ENCODE peak calls at places on chromosomes 5 and 9, in four cellular contexts. One of them, this sample, is unnamed.

GRCh38 chr5:54701179-54701578 is 183.6 kb downstream of the SNX18 start:
- DNase-seq in WTC11: no peak
- DNase-seq in HEK293T: no peak
- DNase-seq in HepG2: no peak
- DNase-seq in this sample: no peak

GRCh38 chr5:67253911-67254310 is 57.3 kb upstream of the CD180 start:
- DNase-seq in WTC11: no peak
- DNase-seq in HEK293T: no peak
- DNase-seq in HepG2: no peak
- DNase-seq in this sample: no peak

GRCh38 chr5:160297776-160298175 is 14.6 kb downstream of the CCNJL start:
- DNase-seq in WTC11: no peak
- DNase-seq in HEK293T: no peak
- DNase-seq in HepG2: no peak
- DNase-seq in this sample: no peak

GRCh38 chr5:148922606-148923005 is 96.2 kb downstream of the ADRB2 start:
- DNase-seq in WTC11: no peak
- DNase-seq in HEK293T: no peak
- DNase-seq in HepG2: no peak
- DNase-seq in this sample: no peak

GRCh38 chr9:99430301-99430700 is 208.2 kb downstream of the SEC61B start:
- DNase-seq in WTC11: no peak
- DNase-seq in HEK293T: no peak
- DNase-seq in HepG2: no peak
- DNase-seq in this sample: no peak

GRCh38 chr9:129284607-129285291 is 106.7 kb upstream of the IER5L start:
- DNase-seq in WTC11: no peak
- DNase-seq in HEK293T: no peak
- DNase-seq in HepG2: no peak
- DNase-seq in this sample: peak

GRCh38 chr9:91833878-91834255 is 116.2 kb downstream of the ROR2 start:
- DNase-seq in WTC11: no peak
- DNase-seq in HEK293T: no peak
- DNase-seq in HepG2: no peak
- DNase-seq in this sample: no peak

GRCh38 chr5:112338681-112339337 is 80.3 kb downstream of the EPB41L4A start:
- DNase-seq in WTC11: no peak
- DNase-seq in HEK293T: no peak
- DNase-seq in HepG2: peak
- DNase-seq in this sample: no peak

GRCh38 chr5:57575839-57576238 is 93.2 kb upstream of the ACTBL2 start:
- DNase-seq in WTC11: no peak
- DNase-seq in HEK293T: no peak
- DNase-seq in HepG2: no peak
- DNase-seq in this sample: peak

GRCh38 chr5:162485666-162486292 is 418.2 kb downstream of the GABRG2 start:
- DNase-seq in WTC11: no peak
- DNase-seq in HEK293T: peak
- DNase-seq in HepG2: no peak
- DNase-seq in this sample: no peak

GRCh38 chr5:39520232-39520572 is 95.4 kb upstream of the DAB2 start:
- DNase-seq in WTC11: no peak
- DNase-seq in HEK293T: no peak
- DNase-seq in HepG2: no peak
- DNase-seq in this sample: no peak

GRCh38 chr5:73591102-73591695 is 25.7 kb downstream of the UTP15 start:
- DNase-seq in WTC11: peak
- DNase-seq in HEK293T: peak
- DNase-seq in HepG2: peak
- DNase-seq in this sample: peak

GRCh38 chr5:76601470-76601869 is 21.7 kb downstream of the F2RL2 start:
- DNase-seq in WTC11: no peak
- DNase-seq in HEK293T: peak
- DNase-seq in HepG2: peak
- DNase-seq in this sample: peak

GRCh38 chr5:22496666-22497065 is 356.5 kb downstream of the CDH12 start:
- DNase-seq in WTC11: no peak
- DNase-seq in HEK293T: no peak
- DNase-seq in HepG2: no peak
- DNase-seq in this sample: no peak

GRCh38 chr5:176697929-176698520 is 50.7 kb downstream of the TSPAN17 start:
- DNase-seq in WTC11: peak
- DNase-seq in HEK293T: no peak
- DNase-seq in HepG2: no peak
- DNase-seq in this sample: no peak

GRCh38 chr9:38315085-38315595 is 77.4 kb upstream of the ALDH1B1 start:
- DNase-seq in WTC11: no peak
- DNase-seq in HEK293T: no peak
- DNase-seq in HepG2: no peak
- DNase-seq in this sample: no peak

GRCh38 chr9:83266618-83267543 is 203.9 kb upstream of the RASEF start:
- DNase-seq in WTC11: no peak
- DNase-seq in HEK293T: no peak
- DNase-seq in HepG2: peak
- DNase-seq in this sample: peak

GRCh38 chr5:131379723-131380122 is 115.9 kb downstream of the CDC42SE2 start:
- DNase-seq in WTC11: no peak
- DNase-seq in HEK293T: no peak
- DNase-seq in HepG2: peak
- DNase-seq in this sample: no peak

GRCh38 chr5:61675015-61675692 is 343.1 kb downstream of the ZSWIM6 start:
- DNase-seq in WTC11: no peak
- DNase-seq in HEK293T: no peak
- DNase-seq in HepG2: peak
- DNase-seq in this sample: no peak

GRCh38 chr5:126595486-126596083 is 566 bp upstream of the ALDH7A1 start:
- DNase-seq in WTC11: no peak
- DNase-seq in HEK293T: no peak
- DNase-seq in HepG2: no peak
- DNase-seq in this sample: no peak

GRCh38 chr5:103475629-103476240 is 86.9 kb downstream of the NUDT12 start:
- DNase-seq in WTC11: no peak
- DNase-seq in HEK293T: peak
- DNase-seq in HepG2: peak
- DNase-seq in this sample: peak
- TF ChIP-seq SP1 in WTC11: no peak
- TF ChIP-seq SP1 in HEK293T: no peak
- TF ChIP-seq SP1 in HepG2: no peak
- TF ChIP-seq SP1 in this sample: no peak

GRCh38 chr9:89839427-89839826 is 234.6 kb downstream of the GADD45G start:
- DNase-seq in WTC11: no peak
- DNase-seq in HEK293T: no peak
- DNase-seq in HepG2: no peak
- DNase-seq in this sample: no peak
- TF ChIP-seq ELF4 in WTC11: no peak
- TF ChIP-seq ELF4 in HEK293T: no peak
- TF ChIP-seq ELF4 in HepG2: no peak
- TF ChIP-seq ELF4 in this sample: no peak

GRCh38 chr5:151319334-151319733 is 15.8 kb upstream of the SLC36A3 start:
- DNase-seq in WTC11: no peak
- DNase-seq in HEK293T: peak
- DNase-seq in HepG2: no peak
- DNase-seq in this sample: no peak
- TF ChIP-seq SP1 in WTC11: no peak
- TF ChIP-seq SP1 in HEK293T: no peak
- TF ChIP-seq SP1 in HepG2: no peak
- TF ChIP-seq SP1 in this sample: no peak

DNA sequence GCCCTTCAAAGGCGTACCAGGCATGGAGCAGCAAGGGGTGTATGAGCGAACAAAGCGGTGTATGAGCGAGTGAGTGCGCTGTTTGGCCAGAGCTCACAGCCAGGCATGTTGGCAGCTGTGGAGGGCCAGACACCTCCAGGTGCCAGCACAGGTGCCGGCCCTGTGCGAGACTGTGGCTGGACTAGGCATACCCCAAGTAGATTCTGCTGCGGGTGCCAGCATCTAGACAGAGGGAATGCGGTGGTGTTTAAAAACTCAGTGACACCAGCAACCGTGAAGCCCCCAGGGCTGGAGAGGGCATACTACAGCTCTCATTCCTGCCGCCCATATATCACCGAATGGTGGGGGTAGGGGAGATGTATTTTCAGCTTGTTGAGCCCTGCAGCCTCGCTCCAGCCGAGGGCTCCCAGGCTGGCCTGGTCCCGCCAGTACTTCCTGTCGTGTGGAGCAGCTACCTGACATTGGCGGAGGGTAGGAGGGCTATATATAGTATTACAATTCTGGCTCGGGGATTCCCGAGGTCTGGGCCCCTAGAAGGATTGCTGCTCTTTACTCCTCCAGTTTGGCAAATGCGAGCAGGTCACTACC is 1829.6 kb upstream of the NUDT12 start:
- DNase-seq in WTC11: peak
- DNase-seq in HEK293T: no peak
- DNase-seq in HepG2: peak
- DNase-seq in this sample: peak
- TF ChIP-seq ELF4 in WTC11: no peak
- TF ChIP-seq ELF4 in HEK293T: no peak
- TF ChIP-seq ELF4 in HepG2: no peak
- TF ChIP-seq ELF4 in this sample: no peak

GRCh38 chr9:95518026-95518425 is 1.3 kb upstream of the PTCH1 start:
- DNase-seq in WTC11: no peak
- DNase-seq in HEK293T: no peak
- DNase-seq in HepG2: no peak
- DNase-seq in this sample: no peak

GRCh38 chr9:95517559-95517933 is 775 bp upstream of the PTCH1 start:
- DNase-seq in WTC11: no peak
- DNase-seq in HEK293T: no peak
- DNase-seq in HepG2: no peak
- DNase-seq in this sample: no peak

GRCh38 chr9:95516221-95516735 is 493 bp downstream of the PTCH1 start:
- DNase-seq in WTC11: peak
- DNase-seq in HEK293T: no peak
- DNase-seq in HepG2: no peak
- DNase-seq in this sample: peak

GRCh38 chr9:95515272-95516113 is 1.3 kb downstream of the PTCH1 start:
- DNase-seq in WTC11: peak
- DNase-seq in HEK293T: peak
- DNase-seq in HepG2: no peak
- DNase-seq in this sample: peak

DNA sequence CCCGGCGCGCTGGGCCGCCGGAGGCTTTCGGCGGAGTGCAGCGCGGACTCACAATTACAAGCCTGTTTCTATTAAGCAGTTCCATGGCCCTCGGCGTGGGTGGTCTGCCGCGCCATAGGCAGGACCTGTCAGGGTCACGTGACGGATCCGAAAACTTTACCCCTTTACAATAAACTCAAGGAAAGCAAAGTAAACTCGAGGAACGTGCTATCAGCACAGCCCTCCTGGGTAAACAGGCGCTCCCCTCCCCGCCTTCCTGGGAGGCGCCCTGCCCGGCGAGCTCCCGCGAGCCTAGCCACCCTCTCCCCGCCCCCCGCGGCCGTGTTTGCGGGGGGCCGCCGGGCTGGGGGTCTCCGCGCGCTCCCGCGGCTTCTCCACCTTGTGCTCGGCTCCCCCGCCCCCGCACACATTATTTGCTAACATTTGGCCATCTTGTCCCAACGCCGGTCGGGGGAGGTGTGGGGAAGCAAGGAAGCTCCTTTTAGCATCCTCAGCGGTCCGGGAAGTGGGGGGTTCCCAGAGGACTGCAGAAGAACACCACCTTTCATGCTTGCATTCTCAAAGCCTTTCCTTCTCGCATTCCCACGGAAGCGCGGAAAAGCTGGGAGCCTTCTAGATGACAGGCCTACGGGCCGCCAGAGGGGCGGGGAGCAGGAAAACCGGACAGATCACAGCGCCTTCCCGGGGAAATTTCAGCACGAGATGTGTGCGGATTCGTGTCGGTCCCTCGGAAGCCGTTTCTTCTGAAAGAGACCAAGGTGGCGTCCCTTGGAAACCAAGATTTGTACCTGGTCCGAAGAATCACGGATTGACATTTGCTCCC is at the start of gene PTCH1:
- DNase-seq in WTC11: peak
- DNase-seq in HEK293T: peak
- DNase-seq in HepG2: no peak
- DNase-seq in this sample: peak
- TF ChIP-seq SP1 in WTC11: no peak
- TF ChIP-seq SP1 in HEK293T: no peak
- TF ChIP-seq SP1 in HepG2: no peak
- TF ChIP-seq SP1 in this sample: no peak

GRCh38 chr9:89795555-89796195 is 190.9 kb downstream of the GADD45G start:
- DNase-seq in WTC11: no peak
- DNase-seq in HEK293T: no peak
- DNase-seq in HepG2: no peak
- DNase-seq in this sample: no peak
- TF ChIP-seq ELF4 in WTC11: no peak
- TF ChIP-seq ELF4 in HEK293T: no peak
- TF ChIP-seq ELF4 in HepG2: no peak
- TF ChIP-seq ELF4 in this sample: no peak